ENCODE peak calls at places on chromosome 19, in seven cellular contexts. E is psoas muscle, Z is endodermal cell, M is mucosa of descending colon, N is Peyer's patch, U is AG09309, B is HL-60. W is an unnamed sample.

GRCh38 chr19:44587863-44588752 is 25.3 kb upstream of the IGSF23 start:
- DNase-seq in E (no peak), Z (no peak), M (no peak), N (no peak), U (peak), B (peak), W (peak)

GRCh38 chr19:50147462-50148423 is 15.3 kb downstream of the IZUMO2 start:
- DNase-seq in E (peak), Z (peak), M (peak), N (peak), U (peak), B (peak), W (peak)

GRCh38 chr19:51020988-51021651 is 1.6 kb upstream of the KLK10 start:
- DNase-seq in E (peak), Z (peak), M (peak), N (no peak), U (no peak), B (peak), W (peak)

GRCh38 chr19:56139847-56140582 is 1.1 kb upstream of the ZNF444 start:
- DNase-seq in E (no peak), Z (no peak), M (no peak), N (no peak), U (no peak), B (no peak), W (no peak)

GRCh38 chr19:49415102-49415809 is 8.0 kb downstream of the PTH2 start:
- DNase-seq in E (no peak), Z (no peak), M (no peak), N (no peak), U (no peak), B (peak), W (no peak)

GRCh38 chr19:41214161-41214560 is 4.9 kb upstream of the AXL start:
- DNase-seq in E (no peak), Z (no peak), M (no peak), N (no peak), U (no peak), B (no peak), W (no peak)

GRCh38 chr19:50314724-50315700 is 14.2 kb downstream of the KCNC3 start:
- DNase-seq in E (peak), Z (peak), M (no peak), N (no peak), U (no peak), B (no peak), W (no peak)

GRCh38 chr19:35868823-35869326 is 501 bp downstream of the APLP1 start:
- DNase-seq in E (no peak), Z (no peak), M (no peak), N (no peak), U (no peak), B (no peak), W (no peak)

GRCh38 chr19:40466219-40467006 is at the start of gene SPTBN4:
- DNase-seq in E (peak), Z (peak), M (no peak), N (peak), U (no peak), B (no peak), W (no peak)

GRCh38 chr19:54682306-54682705 is 19.5 kb downstream of the LILRB4 start:
- DNase-seq in E (no peak), Z (no peak), M (no peak), N (no peak), U (no peak), B (peak), W (no peak)
- H3K4me3 ChIP-seq in E (no peak), Z (no peak), M (no peak), N (no peak), U (no peak), B (no peak), W (no peak)

GRCh38 chr19:29532097-29532496 is 6.3 kb downstream of the VSTM2B start:
- DNase-seq in E (no peak), Z (peak), M (no peak), N (peak), U (no peak), B (no peak), W (no peak)

GRCh38 chr19:29535432-29535831 is 9.6 kb downstream of the VSTM2B start:
- DNase-seq in E (no peak), Z (no peak), M (no peak), N (peak), U (no peak), B (no peak), W (no peak)

GRCh38 chr19:29535984-29536508 is 10.3 kb downstream of the VSTM2B start:
- DNase-seq in E (no peak), Z (no peak), M (no peak), N (peak), U (no peak), B (no peak), W (no peak)

GRCh38 chr19:29532956-29533355 is 7.2 kb downstream of the VSTM2B start:
- DNase-seq in E (no peak), Z (no peak), M (no peak), N (peak), U (no peak), B (no peak), W (no peak)

GRCh38 chr19:29533578-29534544 is 8.1 kb downstream of the VSTM2B start:
- DNase-seq in E (no peak), Z (no peak), M (no peak), N (peak), U (no peak), B (no peak), W (no peak)
- H3K4me3 ChIP-seq in E (no peak), Z (no peak), M (no peak), N (no peak), U (no peak), B (no peak), W (no peak)

GRCh38 chr19:16573296-16573695 is 1.1 kb upstream of the SLC35E1 start:
- DNase-seq in E (no peak), Z (no peak), M (no peak), N (no peak), U (no peak), B (no peak), W (no peak)

GRCh38 chr19:16572332-16573211 is at the start of gene SLC35E1:
- DNase-seq in E (peak), Z (peak), M (peak), N (peak), U (peak), B (peak), W (peak)

GRCh38 chr19:16571689-16572331 is 405 bp downstream of the SLC35E1 start:
- DNase-seq in E (peak), Z (no peak), M (no peak), N (no peak), U (no peak), B (peak), W (no peak)

GRCh38 chr19:16575282-16575681 is 3.1 kb upstream of the SLC35E1 start:
- DNase-seq in E (no peak), Z (no peak), M (no peak), N (no peak), U (no peak), B (no peak), W (no peak)

GRCh38 chr19:16573925-16574324 is 1.7 kb upstream of the SLC35E1 start:
- DNase-seq in E (no peak), Z (no peak), M (no peak), N (no peak), U (no peak), B (no peak), W (no peak)
- H3K4me3 ChIP-seq in E (peak), Z (peak), M (no peak), N (no peak), U (no peak), B (no peak), W (peak)

DNA sequence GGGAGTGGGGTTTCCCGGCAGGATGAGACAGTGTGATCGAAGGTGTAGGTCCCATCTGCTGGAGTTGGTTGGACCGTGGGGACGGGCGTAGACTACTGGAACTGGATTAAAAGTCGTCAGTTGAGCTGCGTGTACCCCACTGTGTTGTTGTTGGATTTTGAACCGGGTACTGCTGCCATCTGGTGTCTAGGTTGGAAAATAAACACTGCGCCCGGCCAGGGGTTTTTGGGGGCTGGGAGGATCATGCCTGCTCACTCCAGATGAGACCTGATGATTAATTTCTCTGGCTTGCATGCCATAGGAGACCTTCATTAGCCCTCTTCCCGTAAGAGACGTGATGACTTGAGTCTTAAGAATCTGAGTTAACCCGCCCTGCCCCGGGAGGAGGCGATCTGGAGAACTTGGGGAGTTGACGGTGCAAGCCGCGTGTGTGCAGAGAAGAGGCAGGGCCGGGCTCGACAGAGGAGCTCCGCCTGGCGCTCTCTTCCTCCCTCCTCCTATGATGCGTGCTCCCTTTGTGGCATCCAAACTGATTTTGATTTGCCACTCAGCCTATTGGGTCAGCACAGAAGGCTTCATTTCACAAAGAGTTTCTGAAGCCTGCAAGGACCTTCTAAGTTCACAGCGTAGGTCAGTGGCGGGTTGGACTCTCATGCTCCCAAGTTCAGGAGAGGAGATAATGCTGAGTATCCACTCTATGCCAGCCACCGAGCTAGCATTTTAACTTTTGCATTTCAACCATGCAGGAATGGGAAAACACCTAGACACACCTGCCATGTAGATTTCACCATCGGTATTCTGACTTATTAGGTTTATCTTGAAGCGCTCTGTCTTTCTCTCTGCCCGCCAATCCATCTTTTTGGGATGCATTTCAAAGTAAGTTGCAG is 2.7 kb downstream of the UHRF1 start:
- DNase-seq in E (peak), Z (peak), M (peak), N (peak), U (peak), B (peak), W (peak)
- H3K4me3 ChIP-seq in E (peak), Z (peak), M (no peak), N (peak), U (peak), B (peak), W (peak)

GRCh38 chr19:704447-704741 is 4.3 kb upstream of the PALM start:
- DNase-seq in E (no peak), Z (no peak), M (no peak), N (no peak), U (no peak), B (no peak), W (no peak)
- H3K4me3 ChIP-seq in E (no peak), Z (no peak), M (no peak), N (peak), U (no peak), B (peak), W (no peak)

GRCh38 chr19:47232422-47233211 is 1.6 kb upstream of the BBC3 start:
- DNase-seq in E (no peak), Z (peak), M (peak), N (peak), U (no peak), B (no peak), W (no peak)
- H3K4me3 ChIP-seq in E (no peak), Z (no peak), M (peak), N (peak), U (peak), B (no peak), W (peak)

GRCh38 chr19:16148443-16149045 is 5.1 kb downstream of the HSH2D start:
- DNase-seq in E (no peak), Z (no peak), M (no peak), N (no peak), U (no peak), B (peak), W (no peak)
- H3K4me3 ChIP-seq in E (no peak), Z (no peak), M (no peak), N (no peak), U (no peak), B (no peak), W (no peak)